ENCODE peak calls at places on chromosome 19, in five cellular contexts. H, X, G, A and L are unnamed samples.

GRCh38 chr19:3555653-3556422 is 1.5 kb downstream of the MFSD12 start:
- DNase-seq in H (no peak), X (no peak), G (no peak), A (no peak), L (no peak)

GRCh38 chr19:49875801-49876421 is 1.2 kb downstream of the AKT1S1 start:
- DNase-seq in H (peak; percentile 59), X (no peak), G (peak; percentile 71), A (peak; percentile 67), L (peak; percentile 58)

GRCh38 chr19:741506-742131 is 9.3 kb upstream of the MISP start:
- DNase-seq in H (no peak), X (no peak), G (peak; percentile 55), A (no peak), L (no peak)

GRCh38 chr19:13154911-13155471 is 4.8 kb downstream of the IER2 start:
- DNase-seq in H (peak; percentile 67), X (peak; percentile 65), G (peak; percentile 84), A (no peak), L (peak; percentile 51)

GRCh38 chr19:30543243-30543945 is 171.2 kb downstream of the ZNF536 start:
- DNase-seq in H (no peak), X (no peak), G (no peak), A (no peak), L (no peak)

GRCh38 chr19:33722456-33723239 is 74.0 kb upstream of the KCTD15 start:
- DNase-seq in H (no peak), X (no peak), G (no peak), A (peak; percentile 43), L (no peak)

GRCh38 chr19:49932041-49932451 is 2.7 kb upstream of the NUP62 start:
- DNase-seq in H (no peak), X (no peak), G (no peak), A (no peak), L (no peak)

GRCh38 chr19:35140898-35141626 is 2.0 kb upstream of the FXYD7 start:
- DNase-seq in H (peak; percentile 87), X (peak; percentile 95), G (peak; percentile 91), A (peak; percentile 94), L (peak; percentile 88)

GRCh38 chr19:47035127-47035494 is 13.3 kb downstream of the TMEM160 start:
- DNase-seq in H (no peak), X (no peak), G (peak; percentile 45), A (no peak), L (no peak)

GRCh38 chr19:18669883-18670282 is 13.6 kb upstream of the CRTC1 start:
- DNase-seq in H (no peak), X (no peak), G (no peak), A (no peak), L (no peak)

GRCh38 chr19:45179063-45179847 is 671 bp downstream of the BLOC1S3 start:
- DNase-seq in H (no peak), X (no peak), G (peak; percentile 52), A (peak; percentile 39), L (no peak)

GRCh38 chr19:22784051-22784450 is at the start of gene ZNF99:
- DNase-seq in H (no peak), X (no peak), G (no peak), A (peak; percentile 78), L (peak; percentile 78)

GRCh38 chr19:41324231-41324702 is 14.3 kb downstream of the CCDC97 start:
- DNase-seq in H (no peak), X (no peak), G (peak; percentile 13), A (no peak), L (peak; percentile 53)

GRCh38 chr19:8334458-8335342 is 8.4 kb downstream of the KANK3 start:
- DNase-seq in H (peak; percentile 73), X (no peak), G (peak; percentile 52), A (no peak), L (no peak)

GRCh38 chr19:17420267-17420924 is 549 bp downstream of the MVB12A start:
- DNase-seq in H (no peak), X (no peak), G (peak; percentile 33), A (no peak), L (no peak)

GRCh38 chr19:12482505-12482886 is 2.1 kb downstream of the ZNF709 start:
- DNase-seq in H (no peak), X (no peak), G (no peak), A (no peak), L (no peak)

GRCh38 chr19:40619333-40620160 is 18.4 kb downstream of the LTBP4 start:
- DNase-seq in H (no peak), X (no peak), G (no peak), A (no peak), L (no peak)

GRCh38 chr19:11674067-11674492 is 64.7 kb downstream of the ZNF823 start:
- DNase-seq in H (no peak), X (no peak), G (no peak), A (no peak), L (no peak)

GRCh38 chr19:39230096-39230764 is 14.6 kb downstream of the IFNL3 start:
- DNase-seq in H (no peak), X (no peak), G (no peak), A (no peak), L (no peak)

GRCh38 chr19:49861541-49862410 is 5.6 kb downstream of the PNKP start:
- DNase-seq in H (no peak), X (no peak), G (no peak), A (no peak), L (no peak)

GRCh38 chr19:52786078-52786463 is 520 bp downstream of the ZNF600 start:
- DNase-seq in H (no peak), X (no peak), G (peak; percentile 13), A (no peak), L (no peak)

GRCh38 chr19:16208847-16209246 is 11.1 kb downstream of the AP1M1 start:
- DNase-seq in H (no peak), X (no peak), G (no peak), A (no peak), L (no peak)

GRCh38 chr19:4795400-4795799 is 3.9 kb downstream of the FEM1A start:
- DNase-seq in H (no peak), X (no peak), G (peak; percentile 56), A (no peak), L (no peak)

GRCh38 chr19:52140077-52140710 is 456 bp upstream of the ZNF616 start:
- DNase-seq in H (no peak), X (no peak), G (no peak), A (no peak), L (no peak)

GRCh38 chr19:20238025-20238623 is 71.1 kb downstream of the ZNF486 start:
- DNase-seq in H (peak; percentile 93), X (peak; percentile 76), G (peak; percentile 93), A (peak; percentile 92), L (peak; percentile 95)

GRCh38 chr19:48529156-48529555 is 17.5 kb upstream of the LMTK3 start:
- DNase-seq in H (no peak), X (no peak), G (no peak), A (no peak), L (no peak)

GRCh38 chr19:54674021-54674617 is 11.3 kb downstream of the LILRB4 start:
- DNase-seq in H (no peak), X (no peak), G (peak; percentile 64), A (no peak), L (peak; percentile 14)

GRCh38 chr19:30022659-30023058 is 80.6 kb downstream of the URI1 start:
- DNase-seq in H (no peak), X (no peak), G (no peak), A (no peak), L (no peak)

GRCh38 chr19:8308891-8309291 is 733 bp upstream of the CD320 start:
- DNase-seq in H (no peak), X (no peak), G (no peak), A (peak; percentile 16), L (no peak)

GRCh38 chr19:39211731-39212376 is 7.8 kb upstream of the SYCN start:
- DNase-seq in H (no peak), X (no peak), G (peak; percentile 19), A (no peak), L (no peak)